ENCODE peak calls at places on chromosomes 1 and 21, in nine cellular contexts. One of them, this sample, is unnamed.

GRCh38 chr1:165315481-165315880 is 41.0 kb downstream of the LMX1A start:
- DNase-seq in erythroblast: no peak
- DNase-seq in body of pancreas: no peak
- DNase-seq in prostate gland: no peak
- DNase-seq in Peyer's patch: no peak
- DNase-seq in GM12891: no peak
- DNase-seq in uterus: no peak
- DNase-seq in K562: no peak
- DNase-seq in lower leg skin: no peak
- DNase-seq in this sample: no peak

GRCh38 chr1:228434674-228435073 is 18.0 kb upstream of the TRIM17 start:
- DNase-seq in erythroblast: no peak
- DNase-seq in lower leg skin: no peak
- DNase-seq in K562: no peak
- DNase-seq in Peyer's patch: peak; percentile 9
- DNase-seq in uterus: no peak
- DNase-seq in body of pancreas: no peak
- DNase-seq in GM12891: no peak
- DNase-seq in prostate gland: no peak
- DNase-seq in this sample: no peak

GRCh38 chr1:244192336-244192735 is 141.3 kb downstream of the ZBTB18 start:
- DNase-seq in lower leg skin: no peak
- DNase-seq in uterus: no peak
- DNase-seq in prostate gland: no peak
- DNase-seq in Peyer's patch: no peak
- DNase-seq in erythroblast: no peak
- DNase-seq in body of pancreas: no peak
- DNase-seq in K562: no peak
- DNase-seq in GM12891: no peak
- DNase-seq in this sample: no peak

GRCh38 chr1:56803561-56804156 is 15.5 kb downstream of the FYB2 start:
- DNase-seq in GM12891: no peak
- DNase-seq in lower leg skin: no peak
- DNase-seq in erythroblast: peak; percentile 1
- DNase-seq in K562: peak; percentile 32
- DNase-seq in Peyer's patch: peak; percentile 75
- DNase-seq in uterus: no peak
- DNase-seq in body of pancreas: peak; percentile 57
- DNase-seq in prostate gland: peak; percentile 17
- DNase-seq in this sample: peak; percentile 22

GRCh38 chr21:34348890-34349519 is 14.8 kb upstream of the KCNE2 start:
- DNase-seq in K562: no peak
- DNase-seq in uterus: no peak
- DNase-seq in Peyer's patch: peak; percentile 21
- DNase-seq in prostate gland: no peak
- DNase-seq in GM12891: no peak
- DNase-seq in erythroblast: no peak
- DNase-seq in body of pancreas: no peak
- DNase-seq in lower leg skin: no peak
- DNase-seq in this sample: no peak

GRCh38 chr1:199861020-199861795 is 166.3 kb upstream of the NR5A2 start:
- DNase-seq in erythroblast: no peak
- DNase-seq in K562: no peak
- DNase-seq in GM12891: no peak
- DNase-seq in prostate gland: no peak
- DNase-seq in lower leg skin: no peak
- DNase-seq in Peyer's patch: no peak
- DNase-seq in body of pancreas: no peak
- DNase-seq in uterus: no peak
- DNase-seq in this sample: no peak

GRCh38 chr1:19759740-19760089 is 40.0 kb downstream of the TMCO4 start:
- DNase-seq in uterus: no peak
- DNase-seq in K562: no peak
- DNase-seq in GM12891: no peak
- DNase-seq in body of pancreas: no peak
- DNase-seq in prostate gland: no peak
- DNase-seq in erythroblast: no peak
- DNase-seq in Peyer's patch: peak; percentile 53
- DNase-seq in lower leg skin: no peak
- DNase-seq in this sample: no peak

GRCh38 chr1:89363196-89363595 is 663 bp upstream of the GBP6 start:
- DNase-seq in K562: no peak
- DNase-seq in Peyer's patch: no peak
- DNase-seq in GM12891: no peak
- DNase-seq in prostate gland: no peak
- DNase-seq in lower leg skin: no peak
- DNase-seq in erythroblast: no peak
- DNase-seq in uterus: no peak
- DNase-seq in body of pancreas: no peak
- DNase-seq in this sample: no peak

GRCh38 chr1:205569411-205570172 is 62.2 kb downstream of the ELK4 start:
- DNase-seq in prostate gland: no peak
- DNase-seq in K562: no peak
- DNase-seq in uterus: no peak
- DNase-seq in erythroblast: no peak
- DNase-seq in body of pancreas: no peak
- DNase-seq in GM12891: no peak
- DNase-seq in Peyer's patch: peak; percentile 44
- DNase-seq in lower leg skin: peak; percentile 83
- DNase-seq in this sample: no peak

GRCh38 chr1:167797005-167797404 is 75.2 kb downstream of the MPZL1 start:
- DNase-seq in body of pancreas: peak; percentile 52
- DNase-seq in lower leg skin: peak; percentile 90
- DNase-seq in GM12891: no peak
- DNase-seq in Peyer's patch: peak; percentile 69
- DNase-seq in uterus: peak; percentile 89
- DNase-seq in prostate gland: peak; percentile 80
- DNase-seq in K562: no peak
- DNase-seq in erythroblast: peak; percentile 52
- DNase-seq in this sample: peak; percentile 70

GRCh38 chr1:65310078-65310587 is 790 bp downstream of the DNAJC6 start:
- DNase-seq in K562: peak; percentile 77
- DNase-seq in uterus: no peak
- DNase-seq in erythroblast: peak; percentile 88
- DNase-seq in lower leg skin: no peak
- DNase-seq in GM12891: no peak
- DNase-seq in body of pancreas: peak; percentile 31
- DNase-seq in Peyer's patch: no peak
- DNase-seq in prostate gland: no peak
- DNase-seq in this sample: peak; percentile 7

GRCh38 chr1:156291226-156292061 is 4.0 kb downstream of the GLMP start:
- DNase-seq in erythroblast: peak; percentile 84
- DNase-seq in prostate gland: peak; percentile 79
- DNase-seq in uterus: peak; percentile 88
- DNase-seq in body of pancreas: peak; percentile 94
- DNase-seq in GM12891: peak; percentile 59
- DNase-seq in lower leg skin: peak; percentile 97
- DNase-seq in K562: peak; percentile 65
- DNase-seq in Peyer's patch: peak; percentile 94
- DNase-seq in this sample: no peak

GRCh38 chr1:53458634-53459033 is 565 bp upstream of the DMRTB1 start:
- DNase-seq in prostate gland: no peak
- DNase-seq in K562: no peak
- DNase-seq in erythroblast: no peak
- DNase-seq in uterus: no peak
- DNase-seq in GM12891: no peak
- DNase-seq in Peyer's patch: no peak
- DNase-seq in body of pancreas: no peak
- DNase-seq in lower leg skin: no peak
- DNase-seq in this sample: no peak

GRCh38 chr1:174023438-174023837 is 1.3 kb upstream of the RC3H1 start:
- DNase-seq in body of pancreas: peak; percentile 46
- DNase-seq in prostate gland: peak; percentile 78
- DNase-seq in GM12891: no peak
- DNase-seq in lower leg skin: no peak
- DNase-seq in erythroblast: peak; percentile 16
- DNase-seq in uterus: peak; percentile 22
- DNase-seq in K562: no peak
- DNase-seq in Peyer's patch: peak; percentile 73
- DNase-seq in this sample: no peak

GRCh38 chr1:67264899-67265298 is 42.8 kb upstream of the IL12RB2 start:
- DNase-seq in GM12891: no peak
- DNase-seq in prostate gland: no peak
- DNase-seq in lower leg skin: no peak
- DNase-seq in erythroblast: no peak
- DNase-seq in K562: no peak
- DNase-seq in uterus: no peak
- DNase-seq in Peyer's patch: no peak
- DNase-seq in body of pancreas: no peak
- DNase-seq in this sample: no peak

GRCh38 chr1:152143147-152143845 is 15.7 kb downstream of the RPTN start:
- DNase-seq in erythroblast: no peak
- DNase-seq in body of pancreas: no peak
- DNase-seq in lower leg skin: no peak
- DNase-seq in Peyer's patch: no peak
- DNase-seq in uterus: no peak
- DNase-seq in GM12891: no peak
- DNase-seq in K562: no peak
- DNase-seq in prostate gland: no peak
- DNase-seq in this sample: no peak

GRCh38 chr1:151006331-151007052 is at the start of gene MINDY1:
- DNase-seq in erythroblast: peak; percentile 86
- DNase-seq in GM12891: no peak
- DNase-seq in prostate gland: peak; percentile 70
- DNase-seq in K562: peak; percentile 68
- DNase-seq in body of pancreas: peak; percentile 83
- DNase-seq in Peyer's patch: peak; percentile 86
- DNase-seq in lower leg skin: peak; percentile 92
- DNase-seq in uterus: peak; percentile 81
- DNase-seq in this sample: peak; percentile 86
- TF ChIP-seq POLR2A in erythroblast: peak; percentile 83
- TF ChIP-seq POLR2A in GM12891: no peak
- TF ChIP-seq POLR2A in prostate gland: peak; percentile 39
- TF ChIP-seq POLR2A in K562: peak; percentile 61
- TF ChIP-seq POLR2A in body of pancreas: peak; percentile 55
- TF ChIP-seq POLR2A in Peyer's patch: peak; percentile 79
- TF ChIP-seq POLR2A in lower leg skin: no peak
- TF ChIP-seq POLR2A in uterus: peak; percentile 61
- TF ChIP-seq POLR2A in this sample: no peak

GRCh38 chr1:234681990-234682389 is 72.0 kb upstream of the IRF2BP2 start:
- DNase-seq in erythroblast: no peak
- DNase-seq in lower leg skin: no peak
- DNase-seq in prostate gland: peak; percentile 1
- DNase-seq in GM12891: no peak
- DNase-seq in K562: no peak
- DNase-seq in uterus: no peak
- DNase-seq in body of pancreas: no peak
- DNase-seq in Peyer's patch: no peak
- DNase-seq in this sample: no peak

GRCh38 chr1:234683127-234683855 is 73.3 kb upstream of the IRF2BP2 start:
- DNase-seq in body of pancreas: no peak
- DNase-seq in prostate gland: peak; percentile 1
- DNase-seq in erythroblast: no peak
- DNase-seq in K562: no peak
- DNase-seq in lower leg skin: no peak
- DNase-seq in Peyer's patch: no peak
- DNase-seq in GM12891: no peak
- DNase-seq in uterus: no peak
- DNase-seq in this sample: no peak

GRCh38 chr1:234684854-234685253 is 74.9 kb upstream of the IRF2BP2 start:
- DNase-seq in body of pancreas: no peak
- DNase-seq in uterus: no peak
- DNase-seq in lower leg skin: no peak
- DNase-seq in erythroblast: no peak
- DNase-seq in GM12891: no peak
- DNase-seq in K562: no peak
- DNase-seq in Peyer's patch: no peak
- DNase-seq in prostate gland: no peak
- DNase-seq in this sample: no peak

GRCh38 chr1:234686035-234686434 is 76.1 kb upstream of the IRF2BP2 start:
- DNase-seq in uterus: no peak
- DNase-seq in Peyer's patch: no peak
- DNase-seq in body of pancreas: no peak
- DNase-seq in lower leg skin: no peak
- DNase-seq in prostate gland: no peak
- DNase-seq in GM12891: no peak
- DNase-seq in erythroblast: peak; percentile 28
- DNase-seq in K562: peak; percentile 37
- DNase-seq in this sample: no peak

DNA sequence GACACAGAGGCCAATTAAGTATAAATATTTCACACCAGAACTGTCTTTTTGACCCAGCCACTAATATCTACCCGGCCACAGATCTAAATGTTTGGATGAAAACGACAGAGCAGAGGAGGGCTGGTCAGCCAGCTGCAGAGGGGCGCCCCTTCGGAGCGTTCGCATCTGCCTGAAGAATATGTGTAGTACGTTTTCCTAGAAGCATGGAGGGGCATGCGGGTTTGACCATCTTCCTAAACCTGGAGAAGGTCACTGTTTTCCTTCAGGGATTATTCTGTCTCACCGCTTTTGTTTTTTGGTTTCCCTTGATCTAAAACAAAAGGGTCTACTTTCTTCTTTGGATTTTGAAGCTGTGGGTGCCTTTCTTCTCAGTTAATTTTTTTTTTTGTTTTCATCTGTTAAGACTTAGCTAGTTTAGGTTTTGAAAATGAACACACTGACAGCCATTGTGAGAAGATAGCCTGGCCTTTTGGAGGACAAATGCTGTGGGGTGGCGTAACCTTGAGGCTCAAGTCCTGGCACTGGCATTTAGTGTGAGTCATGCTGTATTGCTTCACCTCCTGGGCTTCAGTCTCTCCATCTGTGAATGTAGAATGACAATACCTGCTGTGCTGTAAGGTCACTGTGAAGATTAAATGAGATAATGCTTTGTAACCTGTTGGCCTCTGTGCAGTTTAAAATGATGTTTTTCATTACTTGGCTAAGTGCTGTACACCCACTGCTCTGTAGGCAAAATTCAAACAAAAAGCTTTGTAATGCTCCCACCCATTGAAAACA is 74.1 kb upstream of the IRF2BP2 start:
- DNase-seq in uterus: peak; percentile 76
- DNase-seq in K562: no peak
- DNase-seq in Peyer's patch: peak; percentile 83
- DNase-seq in prostate gland: peak; percentile 57
- DNase-seq in GM12891: no peak
- DNase-seq in lower leg skin: peak; percentile 94
- DNase-seq in erythroblast: peak; percentile 10
- DNase-seq in body of pancreas: peak; percentile 91
- DNase-seq in this sample: peak; percentile 58
- TF ChIP-seq POLR2A in uterus: no peak
- TF ChIP-seq POLR2A in K562: no peak
- TF ChIP-seq POLR2A in Peyer's patch: no peak
- TF ChIP-seq POLR2A in prostate gland: no peak
- TF ChIP-seq POLR2A in GM12891: no peak
- TF ChIP-seq POLR2A in lower leg skin: no peak
- TF ChIP-seq POLR2A in erythroblast: no peak
- TF ChIP-seq POLR2A in body of pancreas: no peak
- TF ChIP-seq POLR2A in this sample: no peak

GRCh38 chr1:17569200-17570139 is 30.0 kb downstream of the ARHGEF10L start:
- DNase-seq in body of pancreas: peak; percentile 91
- DNase-seq in uterus: peak; percentile 89
- DNase-seq in prostate gland: peak; percentile 83
- DNase-seq in erythroblast: peak; percentile 82
- DNase-seq in Peyer's patch: peak; percentile 79
- DNase-seq in lower leg skin: peak; percentile 97
- DNase-seq in GM12891: no peak
- DNase-seq in K562: peak; percentile 77
- DNase-seq in this sample: peak; percentile 60
- TF ChIP-seq POLR2A in body of pancreas: no peak
- TF ChIP-seq POLR2A in uterus: peak; percentile 26
- TF ChIP-seq POLR2A in prostate gland: peak; percentile 15
- TF ChIP-seq POLR2A in erythroblast: no peak
- TF ChIP-seq POLR2A in Peyer's patch: no peak
- TF ChIP-seq POLR2A in lower leg skin: no peak
- TF ChIP-seq POLR2A in GM12891: no peak
- TF ChIP-seq POLR2A in K562: no peak
- TF ChIP-seq POLR2A in this sample: no peak

GRCh38 chr1:155012052-155012546 is 9.5 kb downstream of the ZBTB7B start:
- DNase-seq in uterus: peak; percentile 72
- DNase-seq in GM12891: no peak
- DNase-seq in Peyer's patch: peak; percentile 85
- DNase-seq in K562: peak; percentile 76
- DNase-seq in erythroblast: peak; percentile 93
- DNase-seq in body of pancreas: peak; percentile 66
- DNase-seq in lower leg skin: peak; percentile 95
- DNase-seq in prostate gland: peak; percentile 73
- DNase-seq in this sample: peak; percentile 83
- TF ChIP-seq POLR2A in uterus: no peak
- TF ChIP-seq POLR2A in GM12891: no peak
- TF ChIP-seq POLR2A in Peyer's patch: peak; percentile 81
- TF ChIP-seq POLR2A in K562: no peak
- TF ChIP-seq POLR2A in erythroblast: peak; percentile 73
- TF ChIP-seq POLR2A in body of pancreas: no peak
- TF ChIP-seq POLR2A in lower leg skin: no peak
- TF ChIP-seq POLR2A in prostate gland: peak; percentile 41
- TF ChIP-seq POLR2A in this sample: no peak

This sample was measured in H54.